ENCODE peak calls at places on chromosomes 5 and 9, in eight cellular contexts. P is NCI-H460; Z is stimulated activated CD4-positive, alpha-beta T cell treated with anti-CD3 and anti-CD28 coated beads, Interleukin-4, amount 100 ng/mL, for 1 hour; J is T-helper 1 cell; E is spleen; I is colonic mucosa; B is fibroblast of pulmonary artery; A is neuronal stem cell. L is an unnamed sample.

GRCh38 chr5:61386062-61386800 is 54.2 kb downstream of the ZSWIM6 start:
- DNase-seq in A (no peak), E (no peak), J (no peak), I (no peak), Z (no peak), P (no peak), B (no peak), L (peak)

GRCh38 chr9:133992780-133993634 is 883 bp upstream of the VAV2 start:
- DNase-seq in Z (peak), I (peak), J (peak), E (peak), A (peak), P (peak), B (peak), L (peak)

GRCh38 chr5:57332350-57332749 is 150.3 kb downstream of the ACTBL2 start:
- DNase-seq in I (no peak), A (no peak), B (peak), P (no peak), Z (no peak), E (no peak), J (no peak), L (no peak)

GRCh38 chr5:59813761-59814562 is 79.6 kb downstream of the PDE4D start:
- DNase-seq in A (peak), E (no peak), P (peak), Z (no peak), J (peak), I (peak), B (peak), L (peak)

GRCh38 chr5:175887463-175887862 is 16.1 kb downstream of the CPLX2 start:
- DNase-seq in I (no peak), E (no peak), P (no peak), A (no peak), B (no peak), Z (no peak), J (no peak), L (peak)

GRCh38 chr5:69271376-69271775 is 36.7 kb downstream of the CDK7 start:
- DNase-seq in P (no peak), Z (no peak), J (no peak), I (peak), A (no peak), B (peak), E (no peak), L (no peak)

GRCh38 chr5:143671644-143672569 is 140.1 kb upstream of the HMHB1 start:
- DNase-seq in P (no peak), A (no peak), E (no peak), J (no peak), B (no peak), Z (no peak), I (no peak), L (no peak)

GRCh38 chr5:52868417-52868816 is 80.7 kb downstream of the ITGA1 start:
- DNase-seq in J (no peak), B (no peak), P (no peak), E (no peak), Z (no peak), A (no peak), I (no peak), L (no peak)

GRCh38 chr5:103014983-103015382 is 105.0 kb downstream of the GIN1 start:
- DNase-seq in P (no peak), I (no peak), Z (no peak), J (no peak), B (peak), E (no peak), A (no peak), L (no peak)

GRCh38 chr5:78779771-78780616 is 131.4 kb upstream of the LHFPL2 start:
- DNase-seq in P (no peak), Z (no peak), I (no peak), J (no peak), E (no peak), A (no peak), B (peak), L (no peak)

GRCh38 chr5:100826133-100826532 is 76.9 kb downstream of the ST8SIA4 start:
- DNase-seq in I (no peak), E (no peak), J (no peak), B (no peak), P (no peak), A (no peak), Z (no peak), L (no peak)

GRCh38 chr9:95024097-95024671 is 293.3 kb downstream of the FANCC start:
- DNase-seq in Z (no peak), B (no peak), J (no peak), I (no peak), A (no peak), E (no peak), P (no peak), L (no peak)

GRCh38 chr9:106075991-106076390 is 381.6 kb downstream of the TMEM38B start:
- DNase-seq in J (no peak), P (no peak), Z (no peak), B (peak), A (no peak), I (no peak), E (no peak), L (no peak)

GRCh38 chr9:33465096-33465495 is 8.6 kb downstream of the NOL6 start:
- DNase-seq in I (no peak), A (no peak), B (no peak), Z (no peak), J (no peak), E (peak), P (no peak), L (no peak)

GRCh38 chr9:136773386-136774044 is 9.2 kb upstream of the LCN15 start:
- DNase-seq in Z (peak), A (no peak), I (no peak), B (no peak), P (no peak), J (no peak), E (peak), L (peak)

GRCh38 chr5:96903300-96903699 is 27.0 kb downstream of the ERAP2 start:
- DNase-seq in J (no peak), B (no peak), P (no peak), Z (no peak), I (no peak), E (no peak), A (no peak), L (no peak)

GRCh38 chr9:88433583-88434240 is 45.5 kb downstream of the SPIN1 start:
- DNase-seq in Z (no peak), E (no peak), J (peak), P (no peak), I (no peak), B (peak), A (no peak), L (no peak)

GRCh38 chr5:55070969-55071368 is 31.5 kb upstream of the GZMA start:
- DNase-seq in P (no peak), Z (no peak), J (no peak), E (no peak), I (no peak), B (no peak), A (no peak), L (no peak)

GRCh38 chr5:82165740-82166530 is 112.2 kb downstream of the RPS23 start:
- DNase-seq in E (no peak), A (peak), B (peak), P (peak), Z (no peak), I (peak), J (peak), L (peak)

GRCh38 chr9:93003552-93004407 is 54.7 kb upstream of the SUSD3 start:
- DNase-seq in I (peak), J (peak), Z (peak), A (no peak), E (peak), P (peak), B (peak), L (peak)

GRCh38 chr9:128902351-128903078 is 18.3 kb upstream of the PHYHD1 start:
- DNase-seq in A (no peak), P (no peak), J (peak), Z (peak), E (peak), I (peak), B (no peak), L (peak)

GRCh38 chr9:76642701-76643209 is 121.5 kb upstream of the PCA3 start:
- DNase-seq in P (no peak), Z (no peak), I (no peak), B (no peak), E (peak), J (no peak), A (no peak), L (no peak)

GRCh38 chr5:7398596-7399260 is 2.8 kb downstream of the ADCY2 start:
- DNase-seq in P (no peak), B (no peak), A (no peak), Z (no peak), E (no peak), I (no peak), J (no peak), L (no peak)

GRCh38 chr9:28004900-28005299 is 431.6 kb upstream of the C9orf72 start:
- DNase-seq in E (no peak), B (no peak), I (no peak), A (no peak), Z (no peak), P (no peak), J (no peak), L (no peak)

GRCh38 chr5:14143843-14144585 is 872 bp downstream of the TRIO start:
- DNase-seq in P (no peak), I (peak), Z (peak), A (no peak), E (peak), B (no peak), J (peak), L (no peak)

GRCh38 chr9:113372059-113372458 is 4.7 kb downstream of the HDHD3 start:
- DNase-seq in I (no peak), J (no peak), A (no peak), P (no peak), B (no peak), E (peak), Z (no peak), L (no peak)

GRCh38 chr5:150658699-150659265 is 2.3 kb upstream of the MYOZ3 start:
- DNase-seq in J (no peak), Z (no peak), P (no peak), E (no peak), I (no peak), B (no peak), A (no peak), L (no peak)

GRCh38 chr5:153626836-153627235 is 136.4 kb downstream of the GRIA1 start:
- DNase-seq in E (no peak), I (no peak), J (no peak), B (no peak), A (no peak), Z (no peak), P (no peak), L (no peak)

GRCh38 chr5:50966986-50967385 is 300.5 kb downstream of the PARP8 start:
- DNase-seq in I (no peak), Z (no peak), P (no peak), E (no peak), B (no peak), J (no peak), A (peak), L (no peak)

GRCh38 chr5:43017438-43017820 is 22.7 kb downstream of the ANXA2R start:
- DNase-seq in A (no peak), P (no peak), B (peak), E (peak), I (peak), Z (peak), J (peak), L (peak)

GRCh38 chr9:108108802-108109448 is 619.4 kb upstream of the KLF4 start:
- DNase-seq in E (no peak), J (no peak), P (no peak), B (peak), I (no peak), A (no peak), Z (no peak), L (no peak)

GRCh38 chr5:126137771-126138474 is 285.3 kb upstream of the GRAMD2B start:
- DNase-seq in A (no peak), P (no peak), J (no peak), B (no peak), E (no peak), I (no peak), Z (no peak), L (no peak)

GRCh38 chr5:57858905-57859304 is 376.3 kb upstream of the ACTBL2 start:
- DNase-seq in A (no peak), I (no peak), B (peak), J (no peak), Z (no peak), E (no peak), P (no peak), L (no peak)

GRCh38 chr5:6545770-6546690 is 86.8 kb downstream of the NSUN2 start:
- DNase-seq in B (no peak), P (no peak), J (no peak), A (no peak), E (no peak), Z (no peak), I (peak), L (peak)

GRCh38 chr5:157612071-157612476 is 36.5 kb upstream of the ADAM19 start:
- DNase-seq in J (no peak), P (no peak), I (no peak), B (no peak), Z (no peak), E (no peak), A (no peak), L (peak)